ENCODE peak calls at places on chromosomes 2 and 18, in seven cellular contexts. I is A549, A is HCT116, B is K562, T is H1, R is GM12878, Z is HepG2. L is an unnamed sample.

GRCh38 chr18:7954229-7954628 is 387.1 kb downstream of the PTPRM start:
- DNase-seq in I (no peak), A (no peak), B (no peak), T (no peak), R (no peak), Z (no peak), L (peak; percentile 61)

GRCh38 chr2:111116843-111117665 is 3.7 kb upstream of the BCL2L11 start:
- DNase-seq in I (peak; percentile 86), A (peak; percentile 75), B (peak; percentile 53), T (peak; percentile 74), R (peak; percentile 46), Z (peak; percentile 82), L (peak; percentile 71)

GRCh38 chr2:54558188-54558975 is 102.3 kb downstream of the SPTBN1 start:
- DNase-seq in I (peak; percentile 78), A (peak; percentile 56), B (peak; percentile 67), T (peak; percentile 71), R (no peak), Z (peak; percentile 78), L (peak; percentile 64)

GRCh38 chr2:97774425-97774824 is 61.0 kb downstream of the ZAP70 start:
- DNase-seq in I (no peak), A (no peak), B (no peak), T (no peak), R (no peak), Z (peak; percentile 24), L (no peak)

GRCh38 chr2:109290887-109291675 is 162.1 kb downstream of the SH3RF3 start:
- DNase-seq in I (no peak), A (no peak), B (no peak), T (no peak), R (no peak), Z (no peak), L (peak; percentile 83)

GRCh38 chr18:6781846-6782245 is 52.3 kb downstream of the ARHGAP28 start:
- DNase-seq in I (no peak), A (no peak), B (no peak), T (no peak), R (no peak), Z (no peak), L (peak; percentile 65)

GRCh38 chr2:144510206-144510991 is 9.5 kb downstream of the ZEB2 start:
- DNase-seq in I (no peak), A (no peak), B (no peak), T (no peak), R (peak; percentile 19), Z (peak; percentile 45), L (peak; percentile 89)

GRCh38 chr2:17148298-17149228 is 369.7 kb downstream of the RAD51AP2 start:
- DNase-seq in I (peak; percentile 17), A (peak; percentile 8), B (no peak), T (peak; percentile 21), R (no peak), Z (peak; percentile 10), L (no peak)

GRCh38 chr2:168583064-168583709 is 127.1 kb downstream of the CERS6 start:
- DNase-seq in I (no peak), A (no peak), B (no peak), T (no peak), R (no peak), Z (no peak), L (peak; percentile 43)

GRCh38 chr2:101147971-101148370 is 3.2 kb downstream of the TBC1D8 start:
- DNase-seq in I (no peak), A (no peak), B (no peak), T (no peak), R (no peak), Z (no peak), L (no peak)

GRCh38 chr2:129457277-129457818 is 522.1 kb upstream of the RAB6C start:
- DNase-seq in I (no peak), A (no peak), B (no peak), T (no peak), R (no peak), Z (no peak), L (no peak)

GRCh38 chr2:149380205-149380604 is 49.8 kb downstream of the LYPD6 start:
- DNase-seq in I (no peak), A (no peak), B (no peak), T (no peak), R (no peak), Z (no peak), L (no peak)

GRCh38 chr2:134402385-134402784 is 148.5 kb downstream of the MGAT5 start:
- DNase-seq in I (no peak), A (no peak), B (no peak), T (no peak), R (no peak), Z (peak; percentile 61), L (peak; percentile 64)

GRCh38 chr2:53545159-53546055 is 222.2 kb upstream of the CHAC2 start:
- DNase-seq in I (no peak), A (no peak), B (no peak), T (no peak), R (no peak), Z (no peak), L (no peak)

DNA sequence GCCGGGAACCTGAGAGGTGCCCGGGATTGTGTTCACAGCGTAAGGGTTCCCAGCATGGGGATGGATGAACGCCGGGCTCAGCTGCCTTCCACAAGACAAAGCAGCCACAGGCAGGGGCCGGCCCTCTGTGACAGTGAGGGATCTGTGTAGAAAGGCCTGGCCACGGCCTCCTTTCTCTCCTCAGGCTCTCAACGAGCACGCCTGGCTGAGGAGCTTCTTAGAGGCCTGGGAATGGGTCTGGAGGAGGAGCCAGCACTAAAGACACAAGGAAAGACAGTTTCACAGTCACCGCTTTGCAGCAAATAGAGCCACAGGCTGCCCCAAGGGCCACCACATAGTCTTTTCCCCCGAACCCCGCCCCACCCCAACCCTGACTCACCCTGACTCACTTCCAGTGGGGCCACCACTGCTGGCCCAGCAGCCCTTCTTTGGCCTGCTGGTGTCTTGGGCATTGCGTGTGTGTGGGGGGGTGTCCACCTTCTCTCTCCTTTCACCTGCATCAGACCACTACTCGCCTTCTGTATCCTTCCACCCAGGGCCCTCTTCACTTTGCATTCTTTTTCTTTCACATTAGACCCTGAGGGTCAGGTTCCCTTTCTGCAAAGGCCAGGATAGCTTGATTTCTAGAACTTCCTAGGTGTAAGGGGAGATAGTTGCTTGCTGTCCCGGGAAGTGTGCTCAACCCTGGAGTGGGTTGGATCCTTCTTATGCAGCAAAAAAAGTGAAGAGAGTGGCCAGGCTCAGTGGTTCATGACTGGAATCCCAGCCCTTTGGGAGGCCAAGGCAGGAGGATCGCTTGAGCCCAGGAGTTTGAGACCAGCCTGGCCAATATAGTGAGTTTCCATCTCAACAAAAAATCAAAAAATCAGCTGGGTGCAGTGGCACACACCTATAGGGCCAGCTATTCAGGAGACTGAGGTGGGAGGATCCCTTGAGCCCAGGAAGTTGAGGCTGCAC is 19.3 kb upstream of the HPCAL1 start:
- DNase-seq in I (peak; percentile 87), A (peak; percentile 88), B (peak; percentile 84), T (no peak), R (no peak), Z (peak; percentile 45), L (peak; percentile 87)
- TF ChIP-seq CEBPB in I (no peak), A (no peak), B (no peak), T (no peak), R (no peak), Z (no peak), L (no peak)

DNA sequence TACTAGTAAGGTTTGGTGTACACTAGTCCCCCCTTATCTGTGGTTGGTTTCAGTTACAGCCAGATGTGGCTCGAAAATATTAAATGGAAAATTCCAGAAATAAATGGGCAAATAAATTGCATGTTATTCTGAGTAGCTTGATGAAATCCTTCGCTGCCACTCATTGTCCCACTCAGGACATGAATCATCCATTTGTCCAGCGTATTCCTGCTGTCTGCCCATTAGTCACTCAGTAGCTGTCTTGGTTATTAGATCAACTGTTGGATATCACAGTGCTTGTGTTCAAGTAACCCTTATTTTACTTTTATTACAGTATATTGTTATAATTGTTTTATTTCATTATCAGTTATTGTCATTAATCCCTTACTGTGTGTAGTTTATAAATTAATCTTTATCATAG is 21.7 kb downstream of the ZDBF2 start:
- DNase-seq in I (peak; percentile 35), A (no peak), B (no peak), T (no peak), R (no peak), Z (no peak), L (peak; percentile 17)
- TF ChIP-seq CEBPB in I (no peak), A (no peak), B (no peak), T (no peak), R (no peak), Z (no peak), L (no peak)

DNA sequence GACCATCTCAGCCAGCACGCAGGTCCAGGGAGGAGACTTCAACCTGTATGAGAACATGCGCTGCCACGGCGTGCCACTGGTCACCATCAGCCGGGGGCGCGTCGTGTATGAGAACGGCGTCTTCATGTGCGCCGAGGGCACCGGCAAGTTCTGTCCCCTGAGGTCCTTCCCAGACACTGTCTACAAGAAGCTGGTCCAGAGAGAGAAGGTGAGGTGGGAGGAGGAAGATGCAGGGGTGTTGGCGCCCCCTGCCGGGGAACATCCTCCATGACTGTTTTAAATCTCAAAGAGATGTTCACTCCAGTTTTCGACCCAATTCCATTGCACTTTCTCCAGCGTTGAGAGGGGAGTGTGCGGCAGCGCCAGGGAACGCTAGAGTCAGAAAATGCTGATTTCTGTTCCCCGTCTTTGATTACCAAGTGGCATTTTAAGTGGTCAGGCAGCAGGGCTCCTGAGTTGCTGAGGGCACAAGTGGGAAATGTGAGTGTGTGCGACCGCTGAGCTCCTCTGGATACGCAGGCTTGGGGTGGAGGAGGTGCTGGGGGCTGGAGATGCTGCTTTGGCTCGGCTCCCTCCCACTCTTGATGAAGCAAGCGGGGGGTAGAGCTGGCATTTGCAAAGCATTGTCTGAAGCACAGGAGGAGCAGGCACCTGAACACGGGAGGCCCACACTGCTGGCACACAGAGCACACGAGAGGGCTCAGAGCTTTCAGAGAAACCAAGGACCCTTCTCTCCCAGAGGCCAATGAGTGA is 27.7 kb upstream of the MAPRE3 start:
- DNase-seq in I (peak; percentile 78), A (peak; percentile 50), B (peak; percentile 83), T (peak; percentile 69), R (no peak), Z (peak; percentile 53), L (peak; percentile 48)
- TF ChIP-seq CEBPB in I (no peak), A (no peak), B (no peak), T (no peak), R (no peak), Z (no peak), L (no peak)

GRCh38 chr2:105417789-105418475 is 19.1 kb upstream of the FHL2 start:
- DNase-seq in I (no peak), A (no peak), B (peak; percentile 64), T (no peak), R (no peak), Z (no peak), L (peak; percentile 56)
- TF ChIP-seq CEBPB in I (no peak), A (no peak), B (no peak), T (no peak), R (no peak), Z (no peak), L (no peak)

GRCh38 chr2:234632527-234633391 is 135.9 kb upstream of the ARL4C start:
- DNase-seq in I (no peak), A (no peak), B (no peak), T (no peak), R (no peak), Z (no peak), L (peak; percentile 100)

GRCh38 chr2:234633581-234634230 is 136.8 kb upstream of the ARL4C start:
- DNase-seq in I (no peak), A (no peak), B (no peak), T (no peak), R (no peak), Z (no peak), L (no peak)

GRCh38 chr2:234630676-234631350 is 133.9 kb upstream of the ARL4C start:
- DNase-seq in I (no peak), A (no peak), B (no peak), T (no peak), R (no peak), Z (no peak), L (peak; percentile 43)

GRCh38 chr2:234631896-234632514 is 135.1 kb upstream of the ARL4C start:
- DNase-seq in I (no peak), A (no peak), B (no peak), T (peak; percentile 31), R (no peak), Z (no peak), L (no peak)

GRCh38 chr2:234635284-234635683 is 138.4 kb upstream of the ARL4C start:
- DNase-seq in I (no peak), A (no peak), B (no peak), T (no peak), R (no peak), Z (peak; percentile 23), L (peak; percentile 32)
- TF ChIP-seq CEBPB in I (no peak), A (no peak), B (no peak), T (no peak), R (no peak), Z (no peak), L (no peak)